ENCODE peak calls at places on chromosomes 4 and X, in ten cellular contexts. X is GM18507; Z is AG08396; F is stomach; O is progenitor cell of endocrine pancreas; J is substantia nigra; I is activated T-helper 1 cell treated with anti-CD3 and anti-CD28 coated beads, Interleukin-12 subunit alpha, Interleukin-12 subunit beta, Interleukin-2, Interleukin-4 antibody, amounts not matched to agents 30 ng/mL and 10 ng/mL and 1 ng/mL, durations not matched to agents 14 hours and 24 hours and 36 hours; N is NCI-H774; H is IMR-90; P is NCI-H2081. E is an unnamed sample.

GRCh38 chr4:165009493-165010227 is 22.1 kb upstream of the TRIM60 start:
- DNase-seq in F (no peak), I (peak; percentile 47), N (no peak), J (no peak), X (no peak), Z (no peak), H (no peak), O (no peak), P (no peak), E (no peak)

GRCh38 chrX:151397741-151398070 is 700 bp downstream of the VMA21 start:
- DNase-seq in X (no peak), O (no peak), I (no peak), J (no peak), P (no peak), H (no peak), N (no peak), F (no peak), Z (no peak), E (no peak)

GRCh38 chr4:103692615-103693014 is 27.2 kb downstream of the TACR3 start:
- DNase-seq in Z (no peak), X (no peak), J (no peak), O (no peak), I (no peak), H (no peak), P (no peak), F (no peak), N (no peak), E (no peak)

GRCh38 chr4:26785312-26785711 is 75.3 kb upstream of the STIM2 start:
- DNase-seq in Z (no peak), J (no peak), I (no peak), P (no peak), H (no peak), N (no peak), F (no peak), X (no peak), O (no peak), E (no peak)

GRCh38 chrX:789096-789495 is 158.5 kb downstream of the SHOX start:
- DNase-seq in N (no peak), O (no peak), I (no peak), F (no peak), H (no peak), P (no peak), J (no peak), X (no peak), Z (no peak), E (no peak)

GRCh38 chr4:137641554-137641953 is 109.3 kb upstream of the PCDH18 start:
- DNase-seq in N (no peak), F (no peak), X (no peak), J (no peak), P (no peak), H (no peak), I (no peak), Z (no peak), O (no peak), E (peak; percentile 43)

GRCh38 chrX:2261838-2262678 is 238.7 kb downstream of the DHRSX start:
- DNase-seq in J (no peak), P (no peak), N (no peak), X (no peak), O (no peak), I (no peak), Z (no peak), F (no peak), H (peak; percentile 8), E (no peak)

GRCh38 chr4:74934822-74935326 is 2.0 kb downstream of the PARM1 start:
- DNase-seq in H (no peak), Z (no peak), P (no peak), O (no peak), J (no peak), N (no peak), I (no peak), X (no peak), F (no peak), E (no peak)

GRCh38 chr4:113732923-113733527 is 28.5 kb downstream of the CAMK2D start:
- DNase-seq in X (no peak), Z (no peak), P (no peak), N (no peak), O (no peak), J (no peak), I (no peak), F (no peak), H (no peak), E (no peak)

GRCh38 chr4:31068257-31069075 is 348.3 kb downstream of the PCDH7 start:
- DNase-seq in N (no peak), J (no peak), F (no peak), Z (no peak), O (no peak), H (peak; percentile 29), X (no peak), P (no peak), I (no peak), E (no peak)

GRCh38 chrX:66046612-66047235 is 6.8 kb upstream of the VSIG4 start:
- DNase-seq in X (no peak), I (peak; percentile 14), O (no peak), J (no peak), Z (no peak), N (no peak), F (no peak), H (no peak), P (no peak), E (no peak)

GRCh38 chr4:7167706-7168105 is 24.6 kb upstream of the SORCS2 start:
- DNase-seq in P (no peak), I (no peak), J (no peak), O (no peak), F (no peak), Z (no peak), X (no peak), H (no peak), N (no peak), E (no peak)

GRCh38 chr4:24794916-24795665 is at the start of gene SOD3:
- DNase-seq in J (no peak), X (no peak), I (no peak), N (peak; percentile 58), O (peak; percentile 42), H (peak; percentile 86), P (no peak), Z (peak; percentile 94), F (peak; percentile 79), E (no peak)

GRCh38 chrX:134626434-134626833 is 31.8 kb downstream of the PLAC1 start:
- DNase-seq in N (no peak), I (no peak), Z (no peak), H (no peak), J (no peak), X (no peak), F (no peak), P (no peak), O (no peak), E (peak; percentile 72)

GRCh38 chr4:113810906-113811305 is 49.4 kb upstream of the CAMK2D start:
- DNase-seq in X (no peak), N (no peak), P (no peak), J (no peak), H (peak; percentile 78), I (no peak), Z (peak; percentile 30), O (no peak), F (no peak), E (no peak)

GRCh38 chrX:150880808-150881165 is 17.7 kb downstream of the CD99L2 start:
- DNase-seq in F (no peak), N (no peak), J (no peak), Z (no peak), O (no peak), P (no peak), H (no peak), X (no peak), I (no peak), E (no peak)

GRCh38 chr4:138909605-138910004 is 106.0 kb upstream of the NOCT start:
- DNase-seq in X (no peak), J (no peak), I (no peak), Z (no peak), F (no peak), O (no peak), H (no peak), N (no peak), P (no peak), E (no peak)

GRCh38 chr4:184472540-184473264 is 1.6 kb downstream of the IRF2 start:
- DNase-seq in O (peak; percentile 68), H (peak; percentile 51), P (peak; percentile 28), Z (peak; percentile 88), F (peak; percentile 92), X (peak; percentile 39), N (peak; percentile 26), J (peak; percentile 67), I (peak; percentile 58), E (no peak)

GRCh38 chrX:48068096-48068887 is 3.1 kb downstream of the ZNF630 start:
- DNase-seq in F (no peak), P (no peak), N (no peak), H (no peak), X (no peak), Z (no peak), J (no peak), I (no peak), O (no peak), E (no peak)

GRCh38 chr4:86450861-86451260 is 91.0 kb upstream of the MAPK10 start:
- DNase-seq in F (no peak), Z (no peak), X (no peak), O (no peak), N (no peak), J (no peak), I (no peak), P (no peak), H (no peak), E (no peak)

GRCh38 chr4:726235-726787 is 20.7 kb downstream of the PCGF3 start:
- DNase-seq in Z (peak; percentile 70), I (no peak), P (no peak), O (no peak), X (no peak), J (no peak), H (peak; percentile 44), F (no peak), N (no peak), E (no peak)

GRCh38 chrX:123140904-123141303 is 43.2 kb upstream of the GRIA3 start:
- DNase-seq in I (no peak), J (no peak), F (no peak), P (no peak), N (no peak), O (no peak), X (no peak), Z (no peak), H (no peak), E (no peak)

GRCh38 chr4:139665690-139666529 is at the start of gene MGST2:
- DNase-seq in X (peak; percentile 29), P (peak; percentile 41), Z (peak; percentile 58), O (peak; percentile 71), H (peak; percentile 79), F (peak; percentile 86), I (peak; percentile 22), J (peak; percentile 13), N (no peak), E (peak; percentile 43)

GRCh38 chr4:181770971-181771370 is 472.2 kb upstream of the TENM3 start:
- DNase-seq in O (no peak), J (no peak), P (no peak), N (no peak), I (no peak), X (no peak), F (no peak), H (peak; percentile 15), Z (no peak), E (no peak)

E was measured in NCI-H446 treated with DMSO at 0.1 percent for 48 hours.